ENCODE peak calls at places on chromosome 17, in five cellular contexts. E, G, Z, U and T are unnamed samples.

GRCh38 chr17:34719569-34719968 is 140.2 kb downstream of the TMEM132E start:
- DNase-seq in G (no peak), Z (no peak), U (no peak), E (no peak), T (no peak)

GRCh38 chr17:28341516-28341915 is 6.0 kb downstream of the TNFAIP1 start:
- DNase-seq in E (no peak), G (no peak), Z (no peak), U (no peak), T (no peak)

GRCh38 chr17:63996430-63997182 is 1.5 kb upstream of the PRR29 start:
- DNase-seq in E (no peak), Z (no peak), U (peak; percentile 27), G (no peak), T (no peak)

GRCh38 chr17:30239089-30239462 is 3.6 kb upstream of the SLC6A4 start:
- DNase-seq in Z (no peak), E (no peak), G (no peak), U (no peak), T (no peak)

GRCh38 chr17:42895185-42895555 is 5.4 kb upstream of the G6PC1 start:
- DNase-seq in G (peak; percentile 68), E (peak; percentile 90), U (no peak), Z (no peak), T (no peak)

GRCh38 chr17:6461792-6462524 is 17.7 kb downstream of the PIMREG start:
- DNase-seq in Z (no peak), G (peak; percentile 50), U (peak; percentile 81), E (no peak), T (peak; percentile 72)

GRCh38 chr17:64992325-64992802 is 64.2 kb downstream of the GNA13 start:
- DNase-seq in E (peak; percentile 52), Z (no peak), G (peak; percentile 50), U (no peak), T (peak; percentile 34)

GRCh38 chr17:73983623-73984410 is 219.7 kb upstream of the RPL38 start:
- DNase-seq in E (no peak), Z (no peak), U (no peak), G (no peak), T (no peak)

GRCh38 chr17:61467416-61468262 is 15.4 kb downstream of the TBX4 start:
- DNase-seq in E (peak; percentile 52), U (peak; percentile 84), Z (no peak), G (peak; percentile 54), T (peak; percentile 78)

GRCh38 chr17:41678411-41678906 is 10.2 kb upstream of the EIF1 start:
- DNase-seq in Z (no peak), U (no peak), E (peak; percentile 9), G (peak; percentile 75), T (no peak)

GRCh38 chr17:40915199-40915661 is 22.2 kb downstream of the KRT23 start:
- DNase-seq in G (peak; percentile 96), Z (no peak), E (peak; percentile 98), U (no peak), T (peak; percentile 84)

GRCh38 chr17:47953945-47954344 is 3.7 kb downstream of the PRR15L start:
- DNase-seq in U (no peak), E (no peak), G (no peak), Z (no peak), T (no peak)

DNA sequence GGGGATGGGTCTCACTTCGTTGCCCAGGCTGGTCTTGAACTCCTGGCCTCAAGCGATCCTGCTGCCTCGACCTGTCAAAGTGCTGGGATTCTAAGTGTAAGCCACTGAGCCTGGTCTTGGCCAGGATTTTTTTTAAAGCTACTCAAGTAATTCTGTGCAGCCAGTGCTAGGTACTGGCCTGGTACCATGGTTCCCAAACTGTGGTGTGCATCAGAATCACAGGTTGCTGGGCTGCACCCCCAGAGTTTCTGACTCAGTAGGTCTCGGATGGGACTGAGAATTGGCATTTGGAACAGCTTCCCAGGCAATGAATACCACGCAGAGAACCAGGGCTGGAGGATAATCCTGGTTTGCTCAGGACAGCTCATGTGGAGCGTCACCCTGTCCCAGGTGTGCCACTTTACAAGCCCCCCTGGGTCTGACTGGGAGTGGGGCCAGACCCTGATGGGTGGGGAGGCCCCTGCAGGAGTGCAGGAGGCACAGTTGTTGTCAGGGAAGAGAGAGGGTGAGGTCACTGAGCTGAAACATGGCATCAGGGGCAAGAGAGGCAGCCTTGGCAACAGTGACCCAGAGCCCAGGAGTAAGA is 10.7 kb upstream of the MRPS23 start:
- DNase-seq in Z (no peak), G (no peak), U (peak; percentile 31), E (no peak), T (no peak)
- H2BK15ac ChIP-seq in Z (no peak overlapping the region), G (peak overlapping the region; percentile 76), U (no peak overlapping the region), E (peak overlapping the region; percentile 45), T (no peak overlapping the region)

DNA sequence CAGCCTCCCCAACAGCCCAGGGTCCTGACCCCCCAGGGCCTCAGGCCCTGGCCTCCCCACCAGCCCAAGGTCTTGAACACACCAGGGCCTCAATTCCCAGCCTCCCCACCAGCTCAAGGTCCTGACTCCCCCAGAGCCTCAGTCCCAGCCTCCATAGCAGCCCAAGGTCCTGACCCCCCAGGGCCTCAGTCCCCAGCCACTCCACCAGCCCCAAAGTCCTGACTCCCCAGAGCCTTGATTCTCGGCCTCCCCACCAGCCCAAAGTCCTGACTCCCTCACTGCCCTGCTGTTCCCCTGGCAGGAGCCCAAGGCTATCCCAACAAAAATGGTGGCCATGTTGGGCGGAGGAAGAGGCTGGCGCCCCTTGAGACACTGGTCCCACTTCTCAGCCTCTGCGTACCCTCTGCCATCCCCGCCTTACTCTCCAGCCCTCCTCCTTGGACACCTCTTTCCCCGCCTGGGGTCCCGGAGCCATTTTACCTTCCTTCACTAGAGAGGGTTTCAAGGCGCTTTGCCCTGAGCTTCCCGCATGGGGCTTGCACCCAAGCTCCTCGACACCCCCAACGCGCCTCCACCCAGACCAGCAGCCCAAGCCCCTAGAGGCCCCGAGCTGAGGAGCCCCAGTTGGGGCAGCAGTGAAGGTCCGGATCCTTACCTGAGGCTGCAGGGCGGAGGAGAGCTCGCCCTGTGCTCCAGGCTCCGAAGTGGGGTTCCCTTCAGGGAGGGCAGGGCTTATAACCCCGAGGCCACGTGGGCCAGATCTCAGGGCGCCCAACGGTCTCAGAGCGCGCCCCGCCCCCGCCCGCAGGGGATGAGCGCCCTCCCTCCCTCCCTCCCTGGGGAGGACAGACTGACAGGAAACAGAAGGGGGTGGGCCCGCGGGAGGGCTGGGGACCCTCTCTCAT is 3.5 kb upstream of the TSPOAP1 start:
- DNase-seq in U (peak; percentile 33), Z (no peak), E (no peak), G (no peak), T (no peak)
- H2BK15ac ChIP-seq in U (no peak overlapping the region), Z (peak overlapping the region; percentile 61), E (no peak overlapping the region), G (peak overlapping the region; percentile 30), T (no peak overlapping the region)

DNA sequence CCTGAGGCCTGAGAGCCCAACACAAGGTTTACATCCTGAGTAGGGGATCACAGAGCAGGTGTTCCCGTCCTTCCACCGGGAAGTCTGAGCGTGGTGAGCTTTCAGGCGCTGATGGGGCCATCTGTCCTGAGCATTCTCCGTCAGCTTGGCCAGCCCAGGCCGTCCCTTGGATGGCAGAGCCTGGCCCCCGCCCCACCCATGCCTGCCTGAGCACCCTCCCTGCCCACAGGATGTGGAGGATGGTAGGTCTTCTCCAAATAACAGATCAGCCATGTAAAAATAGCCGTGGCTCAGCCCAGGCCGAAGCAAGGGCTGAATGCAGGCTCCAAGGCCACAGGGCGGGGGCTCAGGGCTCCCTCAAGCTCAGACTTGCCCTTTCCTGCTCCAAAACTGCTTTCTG is 20.2 kb downstream of the SPNS2 start:
- DNase-seq in G (no peak), Z (no peak), U (no peak), E (no peak), T (no peak)
- H2BK15ac ChIP-seq in G (peak overlapping the region; percentile 36), Z (no peak overlapping the region), U (no peak overlapping the region), E (no peak overlapping the region), T (no peak overlapping the region)

DNA sequence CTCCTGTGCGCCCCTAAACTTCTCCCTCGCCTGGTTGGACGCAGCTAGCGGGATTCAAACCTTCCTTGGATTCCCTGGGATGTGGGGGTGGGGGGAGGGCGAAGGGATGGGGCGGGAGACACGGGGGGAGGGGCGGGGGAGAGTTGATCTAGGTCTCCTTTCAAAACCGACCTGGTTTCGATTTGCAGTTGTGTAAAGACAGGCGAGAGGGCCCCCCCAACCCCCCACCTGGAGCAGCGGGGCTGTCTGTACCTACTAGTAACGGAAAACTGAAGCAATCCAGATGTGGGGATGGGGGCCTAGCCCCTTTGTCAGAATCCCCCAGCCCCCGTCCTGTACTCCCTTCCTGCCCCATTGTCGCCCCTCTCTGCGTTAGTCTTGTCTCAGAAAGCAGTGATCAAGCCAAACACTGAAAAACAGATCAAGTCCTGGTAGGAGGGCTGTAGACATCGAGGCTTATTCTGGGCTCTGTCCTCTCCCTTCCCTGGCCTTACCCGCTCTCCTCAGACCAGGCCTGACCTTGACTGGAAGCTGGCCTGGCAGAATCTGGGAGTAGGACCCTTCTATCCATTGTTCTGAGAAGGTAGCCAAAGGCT is 902 bp downstream of the DLX4 start:
- DNase-seq in Z (no peak), U (no peak), E (no peak), G (no peak), T (no peak)
- H2BK15ac ChIP-seq in Z (no peak overlapping the region), U (no peak overlapping the region), E (no peak overlapping the region), G (peak overlapping the region; percentile 85), T (no peak overlapping the region)

GRCh38 chr17:68400404-68400735 is 56.9 kb downstream of the WIPI1 start:
- DNase-seq in E (no peak), G (no peak), Z (no peak), U (peak; percentile 12), T (no peak)
- H2BK15ac ChIP-seq in E (no peak overlapping the region), G (no peak overlapping the region), Z (no peak overlapping the region), U (no peak overlapping the region), T (no peak overlapping the region)

DNA sequence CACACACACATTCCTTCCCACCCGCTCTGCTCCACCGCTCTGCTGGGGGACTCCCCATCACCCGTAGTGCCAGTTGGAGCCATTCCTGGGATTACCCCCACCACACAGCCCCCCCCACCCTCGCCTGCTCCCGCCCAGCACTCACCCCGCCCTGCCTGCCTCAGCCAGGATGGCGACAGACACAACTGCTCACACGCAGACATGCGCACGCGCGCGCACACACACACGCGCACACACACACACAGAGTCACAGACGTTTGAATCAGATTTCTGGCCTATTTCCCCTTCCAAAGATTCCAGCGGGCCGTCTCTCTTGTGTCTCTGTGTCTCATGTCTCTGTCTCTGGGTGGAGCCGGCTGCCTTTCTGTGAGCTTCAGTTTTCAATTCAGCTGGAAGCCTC is 4.4 kb downstream of the CACNA1G start:
- DNase-seq in G (peak; percentile 59), E (peak; percentile 56), Z (no peak), U (no peak), T (peak; percentile 45)
- H2BK15ac ChIP-seq in G (no peak overlapping the region), E (no peak overlapping the region), Z (no peak overlapping the region), U (no peak overlapping the region), T (no peak overlapping the region)

DNA sequence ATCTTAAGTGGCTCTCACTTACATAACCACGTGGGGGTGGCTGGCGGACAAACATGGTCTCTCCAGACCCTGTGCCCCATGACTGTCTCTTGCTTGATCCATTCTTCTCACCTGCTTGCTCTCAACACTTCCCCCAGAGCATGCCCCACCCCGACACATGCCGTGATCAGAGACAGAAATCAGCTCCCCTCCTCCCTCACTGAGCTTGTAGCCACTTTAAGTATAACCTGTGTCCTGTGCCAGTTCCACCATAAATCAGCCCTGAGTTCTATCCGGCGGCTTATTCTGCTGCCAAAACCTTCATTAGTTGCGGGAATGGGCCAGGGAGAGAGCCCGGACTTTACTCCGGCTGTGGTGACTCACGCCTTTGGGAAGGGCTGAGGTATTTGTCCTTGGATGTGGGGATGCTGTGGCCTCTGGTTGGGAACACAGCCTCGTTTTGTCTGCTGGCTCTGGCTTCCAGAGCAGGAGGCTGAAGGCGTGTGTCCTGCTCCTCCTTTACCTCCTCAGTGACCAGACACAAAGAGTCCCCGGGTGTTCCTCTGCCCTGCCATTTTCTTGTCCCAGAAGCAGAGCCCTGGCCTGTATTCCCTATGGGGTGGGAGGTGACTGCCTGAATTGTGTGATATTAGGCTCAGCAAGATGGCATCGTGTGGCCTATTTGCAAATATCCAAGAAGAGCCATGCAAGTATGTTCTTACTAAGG is 21.1 kb downstream of the ANKRD40 start:
- DNase-seq in U (no peak), G (peak; percentile 72), Z (no peak), E (peak; percentile 61), T (peak; percentile 75)
- H2BK15ac ChIP-seq in U (no peak overlapping the region), G (no peak overlapping the region), Z (peak overlapping the region; percentile 54), E (no peak overlapping the region), T (no peak overlapping the region)